ENCODE peak calls at places on chromosomes 4 and X, in eight cellular contexts. L, Q, R, F, C, I, H and P are unnamed samples.

GRCh38 chrX:39813631-39814246 is 284.0 kb downstream of the BCOR start:
- DNase-seq in L (no peak), Q (peak; percentile 69), R (peak; percentile 87), F (peak; percentile 40), C (peak; percentile 75), I (peak; percentile 71), H (peak; percentile 72), P (peak; percentile 86)

GRCh38 chrX:2388669-2389068 is 112.1 kb downstream of the DHRSX start:
- DNase-seq in L (peak; percentile 10), Q (no peak), R (no peak), F (no peak), C (no peak), I (no peak), H (no peak), P (no peak)

GRCh38 chr4:145507636-145508035 is 26.0 kb downstream of the SMAD1 start:
- DNase-seq in L (no peak), Q (peak; percentile 56), R (peak; percentile 11), F (no peak), C (no peak), I (no peak), H (no peak), P (peak; percentile 75)

GRCh38 chr4:131091896-131092295 is 1995.9 kb downstream of the C4orf33 start:
- DNase-seq in L (no peak), Q (peak; percentile 4), R (peak; percentile 44), F (no peak), C (no peak), I (no peak), H (no peak), P (peak; percentile 59)

GRCh38 chrX:39874202-39874816 is 223.4 kb downstream of the BCOR start:
- DNase-seq in L (no peak), Q (peak; percentile 26), R (no peak), F (no peak), C (no peak), I (no peak), H (no peak), P (no peak)

GRCh38 chrX:9340619-9341304 is 124.1 kb upstream of the TBL1X start:
- DNase-seq in L (no peak), Q (peak; percentile 43), R (peak; percentile 42), F (peak; percentile 26), C (peak; percentile 30), I (peak; percentile 45), H (peak; percentile 22), P (peak; percentile 76)

GRCh38 chr4:71497078-71497477 is 158.3 kb downstream of the SLC4A4 start:
- DNase-seq in L (no peak), Q (no peak), R (no peak), F (no peak), C (no peak), I (no peak), H (no peak), P (no peak)

GRCh38 chr4:76090241-76090691 is 15.8 kb downstream of the ART3 start:
- DNase-seq in L (peak; percentile 55), Q (peak; percentile 94), R (peak; percentile 91), F (no peak), C (no peak), I (no peak), H (peak; percentile 37), P (peak; percentile 88)

GRCh38 chr4:77073106-77073858 is 2.5 kb downstream of the CCNI start:
- DNase-seq in L (no peak), Q (peak; percentile 56), R (peak; percentile 43), F (no peak), C (no peak), I (no peak), H (no peak), P (peak; percentile 63)

GRCh38 chr4:15317246-15317645 is 110.6 kb upstream of the C1QTNF7 start:
- DNase-seq in L (no peak), Q (peak; percentile 55), R (peak; percentile 49), F (no peak), C (no peak), I (no peak), H (no peak), P (no peak)

GRCh38 chr4:19382993-19383392 is 868.7 kb upstream of the SLIT2 start:
- DNase-seq in L (no peak), Q (peak; percentile 37), R (peak; percentile 94), F (no peak), C (no peak), I (no peak), H (no peak), P (peak; percentile 31)

GRCh38 chr4:141713771-141714445 is 77.5 kb downstream of the IL15 start:
- DNase-seq in L (no peak), Q (peak; percentile 72), R (peak; percentile 53), F (no peak), C (no peak), I (no peak), H (no peak), P (peak; percentile 42)

GRCh38 chrX:101973066-101973465 is 41.2 kb upstream of the ZMAT1 start:
- DNase-seq in L (no peak), Q (no peak), R (no peak), F (no peak), C (no peak), I (no peak), H (no peak), P (no peak)

GRCh38 chr4:105196523-105197145 is 50.0 kb downstream of the TET2 start:
- DNase-seq in L (no peak), Q (peak; percentile 44), R (peak; percentile 25), F (no peak), C (no peak), I (no peak), H (peak; percentile 20), P (no peak)

GRCh38 chrX:52034211-52034610 is 34.8 kb downstream of the MAGED4B start:
- DNase-seq in L (no peak), Q (no peak), R (no peak), F (no peak), C (no peak), I (no peak), H (no peak), P (no peak)

GRCh38 chr4:151227731-151228130 is 49.2 kb upstream of the PRSS48 start:
- DNase-seq in L (no peak), Q (peak; percentile 78), R (peak; percentile 93), F (peak; percentile 18), C (peak; percentile 59), I (peak; percentile 54), H (peak; percentile 61), P (peak; percentile 97)

GRCh38 chr4:122798101-122798500 is 28.5 kb upstream of the FGF2 start:
- DNase-seq in L (peak; percentile 95), Q (peak; percentile 94), R (peak; percentile 94), F (no peak), C (peak; percentile 23), I (peak; percentile 44), H (peak; percentile 56), P (peak; percentile 94)

GRCh38 chr4:61202100-61202637 is 2.0 kb downstream of the ADGRL3 start:
- DNase-seq in L (no peak), Q (no peak), R (no peak), F (no peak), C (no peak), I (no peak), H (peak; percentile 22), P (peak; percentile 12)

GRCh38 chr4:188160406-188160805 is 21.2 kb downstream of the TRIML1 start:
- DNase-seq in L (no peak), Q (no peak), R (no peak), F (no peak), C (no peak), I (no peak), H (no peak), P (no peak)

GRCh38 chr4:144584428-144584827 is 61.5 kb upstream of the HHIP start:
- DNase-seq in L (no peak), Q (no peak), R (no peak), F (no peak), C (no peak), I (no peak), H (no peak), P (no peak)

GRCh38 chr4:40283968-40284367 is 51.2 kb upstream of the CHRNA9 start:
- DNase-seq in L (no peak), Q (no peak), R (peak; percentile 48), F (no peak), C (no peak), I (no peak), H (no peak), P (no peak)

GRCh38 chrX:44223150-44223549 is 120.3 kb downstream of the EFHC2 start:
- DNase-seq in L (no peak), Q (peak; percentile 38), R (peak; percentile 80), F (peak; percentile 58), C (no peak), I (no peak), H (peak; percentile 29), P (peak; percentile 34)

GRCh38 chrX:106862972-106863688 is 40.0 kb downstream of the RIPPLY1 start:
- DNase-seq in L (no peak), Q (peak; percentile 2), R (peak; percentile 9), F (peak; percentile 19), C (no peak), I (no peak), H (peak; percentile 12), P (peak; percentile 10)

DNA sequence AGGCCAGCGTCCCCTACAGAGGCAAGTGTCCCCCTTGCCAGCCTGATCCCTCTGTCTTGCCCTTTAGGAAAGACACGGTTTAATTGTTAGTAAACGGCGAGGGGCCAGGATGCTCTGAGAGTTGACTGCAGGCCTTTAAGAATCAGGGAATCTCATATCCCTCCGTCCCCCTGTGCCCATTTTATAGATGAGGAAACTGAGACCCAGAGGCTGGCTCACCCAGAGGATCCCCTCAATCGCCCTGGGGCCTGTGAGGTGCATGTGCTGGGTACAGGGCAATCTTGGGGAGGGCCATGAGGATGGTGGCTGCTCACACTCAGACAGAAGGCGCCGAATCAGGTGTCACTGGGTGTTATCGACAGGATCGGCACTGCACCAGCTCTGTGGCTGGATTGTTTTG is 575 bp downstream of the ZNF185 start:
- DNase-seq in L (no peak), Q (no peak), R (no peak), F (no peak), C (no peak), I (no peak), H (no peak), P (no peak)
- H3K4me3 ChIP-seq in L (peak overlapping the region; percentile 49), Q (no peak overlapping the region), R (no peak overlapping the region), F (no peak overlapping the region), C (no peak overlapping the region), I (no peak overlapping the region), H (no peak overlapping the region), P (peak overlapping the region; percentile 35)

DNA sequence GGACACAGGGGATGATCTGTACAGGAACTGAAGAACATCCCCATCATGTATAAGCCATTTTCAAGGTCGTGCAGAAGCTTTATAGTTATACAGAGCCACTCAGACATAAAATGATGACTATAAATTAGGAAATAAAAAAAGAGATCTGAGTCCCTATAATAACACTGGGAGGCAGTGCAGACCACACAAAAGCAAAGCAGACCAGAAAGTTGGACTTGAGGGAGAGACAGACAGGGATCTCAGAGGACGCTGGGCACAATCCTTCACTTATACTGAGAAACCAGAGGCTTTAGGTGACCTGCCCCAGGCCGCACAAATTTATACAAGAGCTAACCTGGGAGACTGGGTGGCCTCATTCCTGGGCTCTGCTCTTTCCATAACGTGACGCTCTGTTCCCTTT is 70.5 kb downstream of the HADH start:
- DNase-seq in L (no peak), Q (peak; percentile 46), R (peak; percentile 64), F (no peak), C (no peak), I (no peak), H (peak; percentile 51), P (peak; percentile 37)
- TF ChIP-seq CTCF in L (peak; percentile 12), Q (peak; percentile 50), R (peak; percentile 41), F (no peak), C (peak; percentile 21), I (no peak), H (no peak), P (peak; percentile 12)

GRCh38 chr4:102809190-102809589 is 18.2 kb downstream of the UBE2D3 start:
- DNase-seq in L (no peak), Q (no peak), R (no peak), F (no peak), C (no peak), I (no peak), H (no peak), P (peak; percentile 29)
- H3K4me3 ChIP-seq in L (no peak overlapping the region), Q (no peak overlapping the region), R (no peak overlapping the region), F (no peak overlapping the region), C (peak overlapping the region; percentile 0), I (no peak overlapping the region), H (no peak overlapping the region), P (no peak overlapping the region)

GRCh38 chr4:138919094-138919936 is 96.3 kb upstream of the NOCT start:
- DNase-seq in L (no peak), Q (peak; percentile 82), R (peak; percentile 79), F (peak; percentile 68), C (peak; percentile 77), I (peak; percentile 86), H (peak; percentile 56), P (peak; percentile 85)
- TF ChIP-seq CTCF in L (peak; percentile 93), Q (peak; percentile 84), R (peak; percentile 85), F (peak; percentile 72), C (peak; percentile 78), I (peak; percentile 50), H (peak; percentile 24), P (peak; percentile 92)